ENCODE peak calls at places on chromosome 7, in seven cellular contexts. R is uterus; K is HT1080; D is CD14-positive monocyte; C is effector memory CD8-positive, alpha-beta T cell; S is fibroblast of gingiva; M is dorsolateral prefrontal cortex. E is an unnamed sample.

GRCh38 chr7:91030680-91031079 is 233.6 kb upstream of the FZD1 start:
- DNase-seq in R (no peak), K (no peak), D (no peak), C (no peak), S (no peak), M (no peak), E (no peak)

GRCh38 chr7:116525298-116525912 is 569 bp downstream of the CAV1 start:
- DNase-seq in R (peak), K (peak), D (no peak), C (peak), S (peak), M (no peak), E (no peak)

GRCh38 chr7:70571986-70572385 is 560.0 kb upstream of the GALNT17 start:
- DNase-seq in R (no peak), K (no peak), D (no peak), C (no peak), S (no peak), M (no peak), E (no peak)

GRCh38 chr7:90520484-90520883 is 51.0 kb downstream of the PTTG1IP2 start:
- DNase-seq in R (no peak), K (no peak), D (no peak), C (no peak), S (no peak), M (no peak), E (no peak)

GRCh38 chr7:3914385-3914784 is 613.3 kb downstream of the SDK1 start:
- DNase-seq in R (no peak), K (no peak), D (no peak), C (no peak), S (peak), M (no peak), E (no peak)

GRCh38 chr7:28999839-29000238 is 41.7 kb upstream of the TRIL start:
- DNase-seq in R (no peak), K (no peak), D (no peak), C (no peak), S (no peak), M (no peak), E (no peak)

GRCh38 chr7:44415047-44415446 is 75.4 kb downstream of the NUDCD3 start:
- DNase-seq in R (no peak), K (peak), D (no peak), C (no peak), S (no peak), M (no peak), E (peak)

GRCh38 chr7:3897430-3898385 is 596.7 kb downstream of the SDK1 start:
- DNase-seq in R (no peak), K (peak), D (no peak), C (peak), S (peak), M (no peak), E (peak)

GRCh38 chr7:44461387-44461786 is 29.1 kb downstream of the NUDCD3 start:
- DNase-seq in R (no peak), K (peak), D (no peak), C (no peak), S (no peak), M (no peak), E (peak)

GRCh38 chr7:142798451-142799438 is 28.0 kb downstream of the PRSS2 start:
- DNase-seq in R (no peak), K (no peak), D (no peak), C (no peak), S (no peak), M (no peak), E (no peak)

GRCh38 chr7:6615853-6616555 is 594 bp downstream of the ZNF853 start:
- DNase-seq in R (peak), K (no peak), D (no peak), C (no peak), S (no peak), M (no peak), E (no peak)

GRCh38 chr7:98138679-98139078 is 32.0 kb downstream of the LMTK2 start:
- DNase-seq in R (no peak), K (no peak), D (no peak), C (no peak), S (no peak), M (no peak), E (no peak)

GRCh38 chr7:130982160-130982638 is 248.2 kb upstream of the KLF14 start:
- DNase-seq in R (no peak), K (peak), D (no peak), C (peak), S (peak), M (no peak), E (peak)

GRCh38 chr7:69670701-69671100 is 72.4 kb downstream of the AUTS2 start:
- DNase-seq in R (no peak), K (no peak), D (no peak), C (no peak), S (no peak), M (no peak), E (no peak)

GRCh38 chr7:103113164-103113563 is 35.7 kb downstream of the NAPEPLD start:
- DNase-seq in R (no peak), K (peak), D (no peak), C (no peak), S (peak), M (no peak), E (peak)

GRCh38 chr7:91357929-91358328 is 93.7 kb downstream of the FZD1 start:
- DNase-seq in R (no peak), K (no peak), D (no peak), C (no peak), S (peak), M (no peak), E (no peak)

GRCh38 chr7:157080111-157080730 is 58.5 kb upstream of the UBE3C start:
- DNase-seq in R (no peak), K (peak), D (no peak), C (no peak), S (no peak), M (no peak), E (no peak)

GRCh38 chr7:22854158-22855048 is 31.8 kb upstream of the TOMM7 start:
- DNase-seq in R (peak), K (peak), D (peak), C (peak), S (peak), M (peak), E (peak)

GRCh38 chr7:87599336-87599735 is 1.3 kb downstream of the ABCB1 start:
- DNase-seq in R (no peak), K (peak), D (peak), C (peak), S (no peak), M (no peak), E (no peak)

GRCh38 chr7:29422829-29423228 is 140.8 kb upstream of the PRR15 start:
- DNase-seq in R (no peak), K (no peak), D (no peak), C (no peak), S (no peak), M (no peak), E (no peak)

GRCh38 chr7:28410628-28411578 is 1.4 kb upstream of the CREB5 start:
- DNase-seq in R (peak), K (peak), D (no peak), C (no peak), S (peak), M (no peak), E (no peak)

GRCh38 chr7:128767475-128768110 is 8.0 kb downstream of the OPN1SW start:
- DNase-seq in R (no peak), K (no peak), D (no peak), C (no peak), S (no peak), M (no peak), E (no peak)

GRCh38 chr7:137120690-137121089 is 222.8 kb downstream of the PTN start:
- DNase-seq in R (no peak), K (no peak), D (no peak), C (no peak), S (no peak), M (no peak), E (no peak)

GRCh38 chr7:519974-520458 is 370 bp upstream of the PDGFA start:
- DNase-seq in R (peak), K (peak), D (no peak), C (no peak), S (peak), M (peak), E (peak)

GRCh38 chr7:125444864-125445263 is 515.2 kb upstream of the POT1 start:
- DNase-seq in R (no peak), K (no peak), D (no peak), C (no peak), S (no peak), M (no peak), E (no peak)

GRCh38 chr7:47901542-47901941 is 46.7 kb downstream of the PKD1L1 start:
- DNase-seq in R (no peak), K (peak), D (no peak), C (no peak), S (peak), M (no peak), E (no peak)

GRCh38 chr7:741191-741671 is 14.2 kb upstream of the PRKAR1B start:
- DNase-seq in R (no peak), K (no peak), D (no peak), C (no peak), S (no peak), M (peak), E (no peak)

GRCh38 chr7:78081888-78082287 is 283.3 kb downstream of the PHTF2 start:
- DNase-seq in R (no peak), K (no peak), D (no peak), C (no peak), S (no peak), M (no peak), E (no peak)

GRCh38 chr7:149742075-149742701 is 31.2 kb downstream of the ZNF467 start:
- DNase-seq in R (peak), K (peak), D (no peak), C (peak), S (peak), M (peak), E (peak)

GRCh38 chr7:106010331-106010730 is 47.3 kb downstream of the CDHR3 start:
- DNase-seq in R (no peak), K (no peak), D (no peak), C (no peak), S (peak), M (no peak), E (no peak)

GRCh38 chr7:100677308-100678095 is 4.0 kb downstream of the GNB2 start:
- DNase-seq in R (no peak), K (no peak), D (no peak), C (no peak), S (no peak), M (no peak), E (no peak)